ENCODE peak calls at places on chromosome X, in nine cellular contexts. R is NCI-H146, F is fibroblast of mammary gland, S is right atrium auricular region, T is neural crest cell, Y is SK-N-DZ, I is AML-193, P is midbrain, H is mucosa of descending colon. C is an unnamed sample.

GRCh38 chrX:102580891-102581290 is 18.4 kb upstream of the ARMCX5 start:
- DNase-seq in I (no peak), S (no peak), P (no peak), R (no peak), Y (no peak), F (no peak), H (no peak), T (no peak), C (no peak)

GRCh38 chrX:40176256-40176978 is 78.7 kb upstream of the BCOR start:
- DNase-seq in Y (no peak), P (peak), H (peak), F (no peak), I (no peak), R (peak), S (peak), T (no peak), C (peak)

GRCh38 chrX:111376897-111377601 is 34.9 kb downstream of the DCX start:
- DNase-seq in Y (peak), F (no peak), H (no peak), I (no peak), T (peak), S (no peak), P (no peak), R (peak), C (no peak)

GRCh38 chrX:56764975-56765791 is 36.1 kb downstream of the NBDY start:
- DNase-seq in Y (no peak), T (no peak), P (no peak), H (no peak), R (no peak), I (no peak), F (no peak), S (peak), C (no peak)

GRCh38 chrX:71664889-71665491 is 2.4 kb upstream of the LOC101059915 start:
- DNase-seq in Y (no peak), H (no peak), R (no peak), T (no peak), I (no peak), F (no peak), P (no peak), S (no peak), C (no peak)

GRCh38 chrX:19581786-19582185 is 66.5 kb upstream of the MAP3K15 start:
- DNase-seq in Y (no peak), I (no peak), T (no peak), R (no peak), H (no peak), P (no peak), F (no peak), S (no peak), C (no peak)

GRCh38 chrX:43350935-43351334 is 305.2 kb upstream of the MAOA start:
- DNase-seq in I (no peak), R (no peak), S (no peak), F (no peak), H (no peak), Y (no peak), P (no peak), T (no peak), C (no peak)

GRCh38 chrX:9907645-9908387 is 59.3 kb upstream of the CLDN34 start:
- DNase-seq in S (no peak), I (no peak), R (no peak), F (peak), H (no peak), Y (no peak), P (no peak), T (no peak), C (peak)

GRCh38 chrX:113305496-113305895 is 464.9 kb upstream of the AMOT start:
- DNase-seq in I (no peak), F (peak), H (no peak), R (no peak), Y (no peak), T (no peak), S (no peak), P (no peak), C (peak)

GRCh38 chrX:134718329-134719317 is 60.4 kb upstream of the PLAC1 start:
- DNase-seq in T (no peak), Y (peak), S (no peak), F (peak), H (no peak), P (no peak), I (peak), R (no peak), C (peak)

GRCh38 chrX:11447418-11447817 is 154.2 kb downstream of the AMELX start:
- DNase-seq in S (no peak), T (no peak), I (no peak), Y (no peak), F (no peak), H (no peak), P (no peak), R (no peak), C (no peak)

GRCh38 chrX:77493677-77494553 is 46.7 kb downstream of the FGF16 start:
- DNase-seq in R (peak), H (no peak), I (no peak), S (no peak), F (peak), Y (peak), P (no peak), T (no peak), C (peak)

GRCh38 chrX:150886381-150886780 is 12.1 kb downstream of the CD99L2 start:
- DNase-seq in F (no peak), I (no peak), Y (no peak), P (no peak), R (no peak), S (no peak), H (no peak), T (no peak), C (no peak)

GRCh38 chrX:47637546-47638195 is 7.9 kb upstream of the CFP start:
- DNase-seq in S (no peak), Y (no peak), R (no peak), P (peak), T (no peak), I (no peak), F (no peak), H (peak), C (no peak)

GRCh38 chrX:2316534-2316933 is 184.2 kb downstream of the DHRSX start:
- DNase-seq in F (no peak), Y (no peak), I (no peak), T (no peak), R (no peak), S (no peak), H (no peak), P (no peak), C (no peak)

GRCh38 chrX:45709381-45709780 is 508.7 kb upstream of the DIPK2B start:
- DNase-seq in T (no peak), S (no peak), I (no peak), F (peak), R (no peak), P (no peak), H (no peak), Y (no peak), C (peak)

GRCh38 chrX:151151668-151152267 is 24.6 kb upstream of the GPR50 start:
- DNase-seq in I (peak), S (no peak), Y (peak), P (peak), R (peak), H (no peak), T (no peak), F (peak), C (peak)

GRCh38 chrX:119155416-119156035 is 27.9 kb upstream of the KIAA1210 start:
- DNase-seq in H (no peak), P (no peak), Y (no peak), I (no peak), R (no peak), S (no peak), F (peak), T (no peak), C (no peak)

GRCh38 chrX:153338836-153339235 is 4.9 kb downstream of the ZNF275 start:
- DNase-seq in H (no peak), S (no peak), P (no peak), F (no peak), T (no peak), R (no peak), Y (no peak), I (no peak), C (no peak)

GRCh38 chrX:123504047-123504446 is 228.8 kb downstream of the THOC2 start:
- DNase-seq in P (no peak), I (no peak), S (no peak), H (no peak), T (no peak), R (no peak), F (no peak), Y (no peak), C (no peak)

GRCh38 chrX:65866146-65866545 is 173.7 kb downstream of the VSIG4 start:
- DNase-seq in S (no peak), T (no peak), P (no peak), R (no peak), Y (no peak), I (no peak), H (no peak), F (no peak), C (no peak)

C was measured in myocyte.